ENCODE peak calls at places on chromosomes 7 and 10, in five cellular contexts. D is fibroblast of lung, R is substantia nigra, T is AG04450, V is colonic mucosa. K is an unnamed sample.

GRCh38 chr7:106561657-106562411 is 99.1 kb downstream of the CCDC71L start:
- DNase-seq in D (no peak), R (no peak), T (no peak), V (no peak), K (no peak)

GRCh38 chr10:72126184-72126871 is 38.0 kb upstream of the SPOCK2 start:
- DNase-seq in D (peak), R (no peak), T (peak), V (no peak), K (peak)

GRCh38 chr7:116727432-116728009 is 55.5 kb downstream of the MET start:
- DNase-seq in D (no peak), R (no peak), T (no peak), V (no peak), K (no peak)

GRCh38 chr7:37400022-37400421 is 48.6 kb downstream of the ELMO1 start:
- DNase-seq in D (no peak), R (no peak), T (no peak), V (no peak), K (no peak)

GRCh38 chr10:5293691-5294550 is 70.8 kb upstream of the UCN3 start:
- DNase-seq in D (no peak), R (no peak), T (no peak), V (peak), K (peak)

GRCh38 chr7:45253368-45253767 is 95.8 kb downstream of the RAMP3 start:
- DNase-seq in D (no peak), R (no peak), T (no peak), V (no peak), K (no peak)

GRCh38 chr7:82173400-82174021 is 270.1 kb downstream of the CACNA2D1 start:
- DNase-seq in D (no peak), R (no peak), T (no peak), V (no peak), K (no peak)

GRCh38 chr10:28269842-28270456 is 32.9 kb downstream of the MPP7 start:
- DNase-seq in D (no peak), R (no peak), T (no peak), V (no peak), K (no peak)

GRCh38 chr10:21675157-21675796 is 141.2 kb downstream of the MLLT10 start:
- DNase-seq in D (peak), R (no peak), T (no peak), V (peak), K (peak)

GRCh38 chr7:27992755-27993478 is 187.7 kb downstream of the JAZF1 start:
- DNase-seq in D (no peak), R (peak), T (no peak), V (no peak), K (no peak)

GRCh38 chr7:103065666-103066065 is 8.9 kb downstream of the FBXL13 start:
- DNase-seq in D (peak), R (no peak), T (no peak), V (peak), K (peak)

GRCh38 chr7:134482858-134483257 is 24.0 kb upstream of the AKR1B1 start:
- DNase-seq in D (no peak), R (no peak), T (no peak), V (no peak), K (no peak)

GRCh38 chr10:84088626-84089025 is 50.7 kb upstream of the GHITM start:
- DNase-seq in D (no peak), R (no peak), T (no peak), V (no peak), K (no peak)

GRCh38 chr7:92717601-92717981 is 118.8 kb downstream of the CDK6 start:
- DNase-seq in D (no peak), R (no peak), T (no peak), V (no peak), K (no peak)

GRCh38 chr10:110636932-110637557 is 7.1 kb upstream of the RBM20 start:
- DNase-seq in D (no peak), R (no peak), T (no peak), V (no peak), K (no peak)

GRCh38 chr7:108461855-108462254 is 5.6 kb upstream of the NRCAM start:
- DNase-seq in D (peak), R (no peak), T (no peak), V (no peak), K (no peak)

GRCh38 chr10:42952931-42953683 is 123.8 kb upstream of the RET start:
- DNase-seq in D (no peak), R (no peak), T (no peak), V (peak), K (no peak)

GRCh38 chr7:56079450-56080185 is 13.1 kb downstream of the PHKG1 start:
- DNase-seq in D (peak), R (peak), T (no peak), V (peak), K (no peak)

GRCh38 chr10:119507115-119507514 is 35.4 kb downstream of the RGS10 start:
- DNase-seq in D (no peak), R (no peak), T (no peak), V (no peak), K (no peak)

GRCh38 chr10:133142523-133143199 is 17.4 kb upstream of the KNDC1 start:
- DNase-seq in D (no peak), R (no peak), T (no peak), V (no peak), K (no peak)

GRCh38 chr10:63201118-63201517 is 68.0 kb downstream of the NRBF2 start:
- DNase-seq in D (no peak), R (no peak), T (no peak), V (no peak), K (no peak)

GRCh38 chr10:35768011-35768410 is 125.9 kb upstream of the FZD8 start:
- DNase-seq in D (no peak), R (no peak), T (no peak), V (no peak), K (no peak)

GRCh38 chr7:47847207-47847606 is 101.1 kb downstream of the PKD1L1 start:
- DNase-seq in D (no peak), R (no peak), T (no peak), V (no peak), K (no peak)

GRCh38 chr7:73622527-73622908 is 1.8 kb downstream of the MLXIPL start:
- DNase-seq in D (no peak), R (no peak), T (no peak), V (no peak), K (no peak)

GRCh38 chr10:132443998-132444876 is 47.2 kb downstream of the PWWP2B start:
- DNase-seq in D (no peak), R (no peak), T (no peak), V (no peak), K (no peak)

GRCh38 chr10:88783734-88784133 is 18.8 kb upstream of the LIPM start:
- DNase-seq in D (no peak), R (no peak), T (no peak), V (no peak), K (no peak)

GRCh38 chr10:75019360-75019759 is 92.1 kb upstream of the SAMD8 start:
- DNase-seq in D (peak), R (no peak), T (no peak), V (no peak), K (peak)

GRCh38 chr7:103797647-103798307 is 191.7 kb downstream of the RELN start:
- DNase-seq in D (no peak), R (no peak), T (no peak), V (no peak), K (no peak)

GRCh38 chr7:47488205-47488968 is 93.5 kb downstream of the TNS3 start:
- DNase-seq in D (peak), R (no peak), T (no peak), V (no peak), K (no peak)

GRCh38 chr7:137846588-137847417 is at the start of gene DGKI:
- DNase-seq in D (no peak), R (peak), T (no peak), V (no peak), K (no peak)

GRCh38 chr7:32163141-32163806 is 93.1 kb upstream of the PDE1C start:
- DNase-seq in D (peak), R (no peak), T (no peak), V (peak), K (peak)

GRCh38 chr7:80851896-80852476 is 66.9 kb downstream of the SEMA3C start:
- DNase-seq in D (peak), R (no peak), T (peak), V (no peak), K (no peak)

GRCh38 chr10:75104842-75105241 is 6.6 kb upstream of the SAMD8 start:
- DNase-seq in D (no peak), R (no peak), T (no peak), V (no peak), K (no peak)

GRCh38 chr10:102800601-102801335 is 36.4 kb downstream of the CYP17A1 start:
- DNase-seq in D (no peak), R (no peak), T (no peak), V (no peak), K (no peak)

GRCh38 chr7:4931932-4932331 is 27.1 kb downstream of the MMD2 start:
- DNase-seq in D (no peak), R (peak), T (no peak), V (no peak), K (no peak)

GRCh38 chr7:27080844-27081423 is 14.9 kb downstream of the HOXA1 start:
- DNase-seq in D (no peak), R (no peak), T (no peak), V (no peak), K (no peak)

GRCh38 chr7:94041529-94041928 is 37.4 kb upstream of the BET1 start:
- DNase-seq in D (peak), R (no peak), T (no peak), V (no peak), K (no peak)

GRCh38 chr7:132652507-132652906 is 76.2 kb upstream of the PLXNA4 start:
- DNase-seq in D (no peak), R (no peak), T (no peak), V (no peak), K (no peak)

GRCh38 chr7:82419200-82419599 is 24.4 kb downstream of the CACNA2D1 start:
- DNase-seq in D (no peak), R (no peak), T (no peak), V (no peak), K (no peak)

GRCh38 chr7:32501522-32501921 is 6.2 kb downstream of the AVL9 start:
- DNase-seq in D (peak), R (no peak), T (no peak), V (no peak), K (no peak)

DNA sequence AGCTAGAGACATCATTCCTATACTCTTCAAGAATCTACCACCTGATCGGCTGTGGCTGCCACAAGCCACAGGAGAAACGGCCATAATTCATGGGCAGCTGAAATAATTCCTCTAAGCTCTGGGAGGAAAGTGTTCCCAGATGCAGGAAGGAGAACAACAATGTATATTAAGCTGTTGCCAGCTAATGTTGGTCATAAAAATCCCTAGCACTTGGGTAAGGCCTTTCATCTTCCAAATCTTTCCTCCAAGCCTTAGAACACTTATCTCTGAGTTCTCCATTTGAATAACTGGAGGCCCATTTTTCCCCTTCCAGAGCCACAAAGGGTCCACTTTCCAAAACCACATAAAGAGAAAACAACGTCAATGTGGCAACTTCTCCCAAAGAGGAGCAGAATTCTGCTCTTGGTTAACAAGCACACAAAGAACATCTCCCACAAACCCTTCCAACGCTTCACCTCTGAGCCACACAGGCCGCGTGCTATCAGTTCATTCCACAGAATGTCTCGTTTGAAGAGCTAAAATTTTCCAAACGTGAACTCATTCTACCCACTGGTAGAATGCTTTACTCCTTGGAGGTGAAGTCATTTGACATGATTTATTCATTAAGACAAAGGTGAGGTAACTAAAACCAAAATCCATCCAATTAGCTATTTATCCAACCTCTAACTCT is 11.2 kb downstream of the KCNMA1 start:
- DNase-seq in D (no peak), R (no peak), T (no peak), V (no peak), K (no peak)
- H3K27ac ChIP-seq in D (no peak), R (no peak), T (no peak), V (no peak), K (no peak)

GRCh38 chr10:30018512-30018911 is 40.9 kb downstream of the JCAD start:
- DNase-seq in D (no peak), R (no peak), T (no peak), V (no peak), K (no peak)

GRCh38 chr10:30026080-30026479 is 33.3 kb downstream of the JCAD start:
- DNase-seq in D (no peak), R (no peak), T (no peak), V (no peak), K (no peak)

GRCh38 chr10:30026578-30026977 is 32.8 kb downstream of the JCAD start:
- DNase-seq in D (no peak), R (no peak), T (no peak), V (no peak), K (no peak)

GRCh38 chr10:30019468-30019867 is 39.9 kb downstream of the JCAD start:
- DNase-seq in D (no peak), R (no peak), T (no peak), V (no peak), K (no peak)

DNA sequence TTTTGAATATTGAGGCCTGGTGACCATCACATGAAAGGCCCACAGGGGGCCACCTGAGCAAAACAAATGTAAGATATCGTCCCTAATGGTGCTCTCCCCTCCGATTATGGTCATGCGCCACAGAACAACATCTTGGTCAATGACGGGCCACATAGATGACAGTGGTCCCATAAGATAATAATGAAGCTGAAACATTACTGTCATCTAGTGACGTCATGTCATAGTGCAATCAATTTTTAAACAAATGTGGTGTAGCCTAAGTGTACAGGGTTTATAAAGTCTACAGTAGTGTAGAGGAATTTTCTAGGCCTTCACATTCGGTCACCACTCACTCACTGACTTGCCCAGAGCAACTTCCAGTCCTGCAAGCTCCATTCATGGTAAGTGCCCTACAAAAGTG is 36.8 kb downstream of the JCAD start:
- DNase-seq in D (no peak), R (no peak), T (no peak), V (no peak), K (no peak)
- H3K27ac ChIP-seq in D (no peak), R (no peak), T (no peak), V (no peak), K (no peak)

GRCh38 chr7:141073173-141073640 is 657 bp upstream of the TMEM178B start:
- DNase-seq in D (peak), R (no peak), T (no peak), V (no peak), K (no peak)

GRCh38 chr7:141072548-141073172 is 1.2 kb upstream of the TMEM178B start:
- DNase-seq in D (peak), R (peak), T (peak), V (no peak), K (no peak)

GRCh38 chr7:141074162-141074989 is 512 bp downstream of the TMEM178B start:
- DNase-seq in D (peak), R (peak), T (no peak), V (no peak), K (no peak)

GRCh38 chr7:141074997-141075396 is 1.1 kb downstream of the TMEM178B start:
- DNase-seq in D (no peak), R (no peak), T (no peak), V (no peak), K (no peak)

GRCh38 chr7:141073641-141074161 is at the start of gene TMEM178B:
- DNase-seq in D (no peak), R (no peak), T (no peak), V (no peak), K (no peak)
- H3K27ac ChIP-seq in D (no peak), R (peak), T (no peak), V (no peak), K (no peak)

DNA sequence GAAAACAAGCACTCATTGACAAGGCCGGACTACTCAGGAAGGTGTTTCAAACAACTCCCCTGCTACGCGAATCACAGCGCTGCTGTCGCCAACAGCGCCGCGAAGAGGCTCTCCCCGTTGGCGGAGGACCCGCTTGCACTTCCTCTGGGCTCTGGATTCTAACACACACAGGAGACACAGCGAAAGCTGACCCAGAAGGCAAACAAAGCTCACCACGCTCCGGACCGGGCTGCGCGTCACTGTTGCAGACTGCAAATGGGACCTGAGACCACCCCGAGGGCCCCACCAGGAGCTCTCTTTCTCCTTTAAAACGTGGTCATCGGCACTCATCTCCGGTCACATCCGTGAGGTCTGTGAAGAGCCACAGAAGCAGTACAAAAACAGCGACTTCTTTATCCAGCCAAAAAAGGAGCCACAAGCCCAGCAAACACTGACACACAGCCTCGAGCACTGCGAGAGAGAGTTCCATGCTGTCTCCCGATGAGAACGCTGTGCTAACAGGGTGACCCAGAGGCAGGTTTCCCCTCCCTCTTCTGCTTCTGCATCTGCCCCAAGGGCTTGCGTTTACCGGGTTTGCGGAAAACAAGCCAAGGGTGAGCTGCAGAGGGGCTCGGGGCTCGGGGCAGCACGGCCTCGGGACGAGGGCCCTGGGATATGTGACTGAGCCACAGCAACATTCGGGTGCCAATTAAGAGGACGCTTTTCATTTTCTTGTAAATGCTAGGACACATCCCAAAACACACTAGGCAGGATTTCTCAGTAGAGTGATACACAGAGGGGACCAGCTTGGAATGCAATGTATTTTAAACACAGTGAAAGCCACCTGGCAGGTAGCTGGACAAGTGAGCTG is 41.3 kb downstream of the AMZ1 start:
- DNase-seq in D (peak), R (no peak), T (no peak), V (no peak), K (no peak)
- H3K27ac ChIP-seq in D (peak), R (peak), T (peak), V (peak), K (no peak)

K was measured in small intestine.